ENCODE peak calls at places on chromosomes 13 and 19, in five cellular contexts. One of them, this sample, is unnamed.

GRCh38 chr13:45196622-45197021 is 4.2 kb downstream of the KCTD4 start:
- DNase-seq in ELR: peak
- DNase-seq in HEK293T: no peak
- DNase-seq in heart left ventricle: no peak
- DNase-seq in PC-3: peak
- DNase-seq in this sample: peak

GRCh38 chr13:84658881-84659661 is 776.8 kb upstream of the SLITRK1 start:
- DNase-seq in heart left ventricle: no peak
- DNase-seq in ELR: peak
- DNase-seq in HEK293T: no peak
- DNase-seq in PC-3: no peak
- DNase-seq in this sample: peak

GRCh38 chr13:36030670-36031331 is 100.4 kb downstream of the DCLK1 start:
- DNase-seq in heart left ventricle: no peak
- DNase-seq in PC-3: peak
- DNase-seq in ELR: peak
- DNase-seq in HEK293T: no peak
- DNase-seq in this sample: peak

GRCh38 chr13:106433066-106433465 is 102.4 kb downstream of the EFNB2 start:
- DNase-seq in HEK293T: no peak
- DNase-seq in PC-3: peak
- DNase-seq in heart left ventricle: no peak
- DNase-seq in ELR: peak
- DNase-seq in this sample: no peak

GRCh38 chr13:41568143-41568989 is 111.0 kb downstream of the RGCC start:
- DNase-seq in heart left ventricle: no peak
- DNase-seq in ELR: peak
- DNase-seq in PC-3: no peak
- DNase-seq in HEK293T: no peak
- DNase-seq in this sample: no peak

GRCh38 chr13:32443111-32443510 is 15.2 kb upstream of the N4BP2L1 start:
- DNase-seq in HEK293T: no peak
- DNase-seq in PC-3: peak
- DNase-seq in ELR: peak
- DNase-seq in heart left ventricle: no peak
- DNase-seq in this sample: peak

GRCh38 chr19:23914402-23915286 is at the start of gene ZNF726:
- DNase-seq in heart left ventricle: peak
- DNase-seq in PC-3: peak
- DNase-seq in HEK293T: peak
- DNase-seq in ELR: peak
- DNase-seq in this sample: peak

GRCh38 chr19:47510516-47511127 is 4.2 kb downstream of the NAPA start:
- DNase-seq in PC-3: no peak
- DNase-seq in ELR: no peak
- DNase-seq in heart left ventricle: no peak
- DNase-seq in HEK293T: no peak
- DNase-seq in this sample: no peak

GRCh38 chr13:94535231-94535630 is 55.7 kb upstream of the DCT start:
- DNase-seq in heart left ventricle: no peak
- DNase-seq in PC-3: no peak
- DNase-seq in HEK293T: no peak
- DNase-seq in ELR: no peak
- DNase-seq in this sample: no peak

GRCh38 chr13:41311607-41312500 is 787 bp downstream of the NAA16 start:
- DNase-seq in ELR: peak
- DNase-seq in heart left ventricle: peak
- DNase-seq in HEK293T: peak
- DNase-seq in PC-3: peak
- DNase-seq in this sample: peak

GRCh38 chr13:26326562-26326961 is 72.6 kb downstream of the CDK8 start:
- DNase-seq in ELR: no peak
- DNase-seq in PC-3: no peak
- DNase-seq in heart left ventricle: no peak
- DNase-seq in HEK293T: no peak
- DNase-seq in this sample: no peak

GRCh38 chr19:46442808-46443450 is 14.2 kb upstream of the PNMA8C start:
- DNase-seq in HEK293T: no peak
- DNase-seq in heart left ventricle: no peak
- DNase-seq in PC-3: peak
- DNase-seq in ELR: peak
- DNase-seq in this sample: peak

This sample was measured in M059J.